ENCODE peak calls at places on chromosome 12, in six cellular contexts. One of them, this sample, is unnamed.

GRCh38 chr12:108622425-108622824 is 11.3 kb downstream of the SELPLG start:
- DNase-seq in keratinocyte: no peak
- DNase-seq in fibroblast of lung: peak; percentile 42
- DNase-seq in H9: peak; percentile 73
- DNase-seq in GM23338: peak; percentile 79
- DNase-seq in astrocyte: no peak
- DNase-seq in this sample: peak; percentile 61

GRCh38 chr12:64256166-64256800 is 34.2 kb upstream of the KICS2 start:
- DNase-seq in keratinocyte: peak; percentile 4
- DNase-seq in fibroblast of lung: peak; percentile 42
- DNase-seq in H9: no peak
- DNase-seq in GM23338: peak; percentile 83
- DNase-seq in astrocyte: peak; percentile 36
- DNase-seq in this sample: peak; percentile 61

GRCh38 chr12:20443216-20443615 is 74.9 kb downstream of the PDE3A start:
- DNase-seq in keratinocyte: no peak
- DNase-seq in fibroblast of lung: no peak
- DNase-seq in H9: no peak
- DNase-seq in GM23338: no peak
- DNase-seq in astrocyte: no peak
- DNase-seq in this sample: no peak

GRCh38 chr12:95100264-95101190 is 27.1 kb upstream of the NR2C1 start:
- DNase-seq in keratinocyte: no peak
- DNase-seq in fibroblast of lung: no peak
- DNase-seq in H9: no peak
- DNase-seq in GM23338: no peak
- DNase-seq in astrocyte: no peak
- DNase-seq in this sample: no peak

GRCh38 chr12:42332301-42332894 is 6.4 kb downstream of the PPHLN1 start:
- DNase-seq in keratinocyte: no peak
- DNase-seq in fibroblast of lung: peak; percentile 33
- DNase-seq in H9: no peak
- DNase-seq in GM23338: peak; percentile 40
- DNase-seq in astrocyte: peak; percentile 11
- DNase-seq in this sample: peak; percentile 58

GRCh38 chr12:114316076-114316475 is 89.9 kb downstream of the TBX5 start:
- DNase-seq in keratinocyte: peak; percentile 4
- DNase-seq in fibroblast of lung: peak; percentile 90
- DNase-seq in H9: no peak
- DNase-seq in GM23338: peak; percentile 15
- DNase-seq in astrocyte: peak; percentile 85
- DNase-seq in this sample: no peak

GRCh38 chr12:96383991-96384390 is 16.2 kb downstream of the CDK17 start:
- DNase-seq in keratinocyte: no peak
- DNase-seq in fibroblast of lung: peak; percentile 88
- DNase-seq in H9: no peak
- DNase-seq in GM23338: no peak
- DNase-seq in astrocyte: peak; percentile 87
- DNase-seq in this sample: no peak

GRCh38 chr12:121786441-121786825 is 7.1 kb downstream of the RHOF start:
- DNase-seq in keratinocyte: peak; percentile 99
- DNase-seq in fibroblast of lung: peak; percentile 89
- DNase-seq in H9: no peak
- DNase-seq in GM23338: no peak
- DNase-seq in astrocyte: peak; percentile 82
- DNase-seq in this sample: no peak

GRCh38 chr12:27595231-27595642 is 71.2 kb downstream of the PPFIBP1 start:
- DNase-seq in keratinocyte: no peak
- DNase-seq in fibroblast of lung: peak; percentile 87
- DNase-seq in H9: no peak
- DNase-seq in GM23338: peak; percentile 72
- DNase-seq in astrocyte: peak; percentile 86
- DNase-seq in this sample: no peak

GRCh38 chr12:107610030-107610859 is 75.4 kb upstream of the PWP1 start:
- DNase-seq in keratinocyte: no peak
- DNase-seq in fibroblast of lung: peak; percentile 38
- DNase-seq in H9: peak; percentile 85
- DNase-seq in GM23338: peak; percentile 83
- DNase-seq in astrocyte: peak; percentile 13
- DNase-seq in this sample: peak; percentile 38

GRCh38 chr12:103801709-103802585 is 39.1 kb downstream of the NT5DC3 start:
- DNase-seq in keratinocyte: peak; percentile 84
- DNase-seq in fibroblast of lung: peak; percentile 96
- DNase-seq in H9: no peak
- DNase-seq in GM23338: no peak
- DNase-seq in astrocyte: peak; percentile 93
- DNase-seq in this sample: no peak

GRCh38 chr12:18690653-18691052 is 47.2 kb downstream of the PLCZ1 start:
- DNase-seq in keratinocyte: peak; percentile 96
- DNase-seq in fibroblast of lung: peak; percentile 92
- DNase-seq in H9: no peak
- DNase-seq in GM23338: no peak
- DNase-seq in astrocyte: peak; percentile 89
- DNase-seq in this sample: no peak

GRCh38 chr12:108629824-108630476 is 3.7 kb downstream of the SELPLG start:
- DNase-seq in keratinocyte: peak; percentile 66
- DNase-seq in fibroblast of lung: peak; percentile 90
- DNase-seq in H9: no peak
- DNase-seq in GM23338: no peak
- DNase-seq in astrocyte: peak; percentile 85
- DNase-seq in this sample: no peak

GRCh38 chr12:124191024-124191359 is 103.9 kb upstream of the RFLNA start:
- DNase-seq in keratinocyte: no peak
- DNase-seq in fibroblast of lung: peak; percentile 20
- DNase-seq in H9: no peak
- DNase-seq in GM23338: peak; percentile 54
- DNase-seq in astrocyte: no peak
- DNase-seq in this sample: peak; percentile 19

GRCh38 chr12:50187084-50187900 is 20.1 kb upstream of the CERS5 start:
- DNase-seq in keratinocyte: no peak
- DNase-seq in fibroblast of lung: peak; percentile 95
- DNase-seq in H9: no peak
- DNase-seq in GM23338: no peak
- DNase-seq in astrocyte: peak; percentile 95
- DNase-seq in this sample: no peak

GRCh38 chr12:6978188-6978986 is 7.7 kb downstream of the EMG1 start:
- DNase-seq in keratinocyte: no peak
- DNase-seq in fibroblast of lung: no peak
- DNase-seq in H9: no peak
- DNase-seq in GM23338: no peak
- DNase-seq in astrocyte: no peak
- DNase-seq in this sample: no peak

GRCh38 chr12:41100572-41100971 is 87.5 kb upstream of the PDZRN4 start:
- DNase-seq in keratinocyte: no peak
- DNase-seq in fibroblast of lung: no peak
- DNase-seq in H9: no peak
- DNase-seq in GM23338: no peak
- DNase-seq in astrocyte: no peak
- DNase-seq in this sample: no peak

GRCh38 chr12:49093746-49094103 is 876 bp downstream of the DHH start:
- DNase-seq in keratinocyte: no peak
- DNase-seq in fibroblast of lung: no peak
- DNase-seq in H9: peak; percentile 48
- DNase-seq in GM23338: peak; percentile 38
- DNase-seq in astrocyte: no peak
- DNase-seq in this sample: no peak
- H2AFZ ChIP-seq in keratinocyte: no peak overlapping the region
- H2AFZ ChIP-seq in fibroblast of lung: no peak overlapping the region
- H2AFZ ChIP-seq in H9: no peak overlapping the region
- H2AFZ ChIP-seq in GM23338: peak overlapping the region; percentile 59
- H2AFZ ChIP-seq in astrocyte: no peak overlapping the region
- H2AFZ ChIP-seq in this sample: no peak overlapping the region

GRCh38 chr12:106000376-106001104 is 138.2 kb downstream of the NUAK1 start:
- DNase-seq in keratinocyte: no peak
- DNase-seq in fibroblast of lung: peak; percentile 34
- DNase-seq in H9: no peak
- DNase-seq in GM23338: no peak
- DNase-seq in astrocyte: no peak
- DNase-seq in this sample: no peak
- H3K4me2 ChIP-seq in keratinocyte: no peak overlapping the region
- H3K4me2 ChIP-seq in fibroblast of lung: no peak overlapping the region
- H3K4me2 ChIP-seq in H9: no peak overlapping the region
- H3K4me2 ChIP-seq in GM23338: no peak overlapping the region
- H3K4me2 ChIP-seq in astrocyte: no peak overlapping the region
- H3K4me2 ChIP-seq in this sample: no peak overlapping the region

GRCh38 chr12:21989819-21990412 is 48.7 kb upstream of the ABCC9 start:
- DNase-seq in keratinocyte: no peak
- DNase-seq in fibroblast of lung: peak; percentile 25
- DNase-seq in H9: no peak
- DNase-seq in GM23338: peak; percentile 25
- DNase-seq in astrocyte: peak; percentile 8
- DNase-seq in this sample: peak; percentile 14
- TF ChIP-seq CTCF in keratinocyte: peak; percentile 42
- TF ChIP-seq CTCF in fibroblast of lung: peak; percentile 64
- TF ChIP-seq CTCF in H9: peak; percentile 70
- TF ChIP-seq CTCF in GM23338: peak; percentile 74
- TF ChIP-seq CTCF in astrocyte: peak; percentile 58
- TF ChIP-seq CTCF in this sample: peak; percentile 78

DNA sequence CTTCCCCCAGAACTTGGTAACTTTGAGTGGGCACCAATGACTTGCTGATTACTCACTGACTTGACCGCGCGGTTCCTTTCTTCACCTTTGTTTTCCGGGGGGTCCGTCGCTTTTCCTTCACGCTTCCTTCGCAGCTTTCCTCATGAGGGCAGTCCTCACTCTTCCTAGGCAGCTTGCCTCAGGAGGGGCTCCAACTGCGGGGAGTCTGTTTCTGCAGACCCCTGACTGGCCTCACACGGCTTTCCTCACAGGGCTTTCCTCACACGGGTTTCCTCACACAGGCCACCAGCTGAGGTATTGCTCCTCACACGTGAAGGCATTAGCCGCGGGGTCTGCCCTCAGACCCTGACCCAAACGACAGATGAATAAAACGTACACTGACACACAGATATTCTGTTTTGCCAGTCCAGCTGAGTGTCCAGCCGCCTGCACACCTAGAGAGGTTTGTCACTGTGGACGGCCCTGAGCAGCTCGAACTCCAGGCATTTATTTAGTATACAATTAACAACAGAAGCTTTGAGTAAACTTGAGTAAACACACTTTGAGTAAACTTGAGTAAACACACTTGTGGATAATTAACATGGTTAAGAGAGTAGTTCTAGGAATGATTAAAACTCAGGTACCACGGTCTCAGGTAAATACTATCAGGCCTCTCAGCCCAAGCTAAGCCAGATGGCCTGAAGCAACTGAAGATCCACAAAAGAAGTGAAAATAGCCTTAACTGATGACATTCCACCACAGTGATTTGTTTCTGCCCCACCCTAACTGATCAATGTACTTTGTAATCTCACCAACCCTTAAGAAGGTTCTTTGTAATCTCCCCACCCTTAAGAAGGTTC is 16.1 kb upstream of the LYZ start:
- DNase-seq in keratinocyte: peak; percentile 4
- DNase-seq in fibroblast of lung: no peak
- DNase-seq in H9: no peak
- DNase-seq in GM23338: no peak
- DNase-seq in astrocyte: no peak
- DNase-seq in this sample: no peak
- H2AFZ ChIP-seq in keratinocyte: peak overlapping the region; percentile 85
- H2AFZ ChIP-seq in fibroblast of lung: no peak overlapping the region
- H2AFZ ChIP-seq in H9: no peak overlapping the region
- H2AFZ ChIP-seq in GM23338: peak overlapping the region; percentile 23
- H2AFZ ChIP-seq in astrocyte: peak overlapping the region; percentile 61
- H2AFZ ChIP-seq in this sample: peak overlapping the region; percentile 98

DNA sequence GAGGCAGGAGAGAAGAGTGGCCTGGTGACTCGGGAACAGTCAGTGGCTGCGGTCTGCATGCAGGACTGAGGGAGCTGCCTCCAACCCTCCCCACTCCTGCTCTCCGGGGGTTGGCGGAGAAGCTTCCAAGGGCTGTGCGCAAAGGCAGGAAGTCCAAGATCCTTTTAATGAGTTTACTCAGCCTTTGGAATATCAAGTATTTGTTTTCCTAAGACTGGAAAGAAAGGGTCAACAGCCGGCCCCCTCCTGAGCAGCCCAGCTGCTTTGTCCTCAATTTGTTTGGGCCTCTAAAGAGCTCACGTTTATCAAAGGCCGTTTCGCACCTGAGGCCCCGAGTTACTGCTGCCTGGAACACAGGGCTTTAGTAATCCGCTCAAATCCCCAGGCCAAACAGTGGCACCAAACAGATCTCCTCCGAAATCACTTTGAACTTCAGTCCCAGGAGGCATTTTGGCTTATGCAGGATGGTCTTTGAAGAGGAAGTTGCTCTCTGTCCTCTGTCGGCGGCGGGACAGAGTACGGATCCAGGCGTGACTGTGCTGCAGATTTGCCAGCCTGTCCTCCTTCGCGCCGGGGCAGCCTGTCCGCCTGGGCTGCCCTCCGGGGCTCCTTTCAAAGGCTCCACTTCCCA is 117.2 kb upstream of the FZD10 start:
- DNase-seq in keratinocyte: no peak
- DNase-seq in fibroblast of lung: no peak
- DNase-seq in H9: peak; percentile 78
- DNase-seq in GM23338: peak; percentile 34
- DNase-seq in astrocyte: no peak
- DNase-seq in this sample: no peak
- H3K4me2 ChIP-seq in keratinocyte: no peak overlapping the region
- H3K4me2 ChIP-seq in fibroblast of lung: no peak overlapping the region
- H3K4me2 ChIP-seq in H9: peak overlapping the region; percentile 48
- H3K4me2 ChIP-seq in GM23338: peak overlapping the region; percentile 57
- H3K4me2 ChIP-seq in astrocyte: no peak overlapping the region
- H3K4me2 ChIP-seq in this sample: no peak overlapping the region

DNA sequence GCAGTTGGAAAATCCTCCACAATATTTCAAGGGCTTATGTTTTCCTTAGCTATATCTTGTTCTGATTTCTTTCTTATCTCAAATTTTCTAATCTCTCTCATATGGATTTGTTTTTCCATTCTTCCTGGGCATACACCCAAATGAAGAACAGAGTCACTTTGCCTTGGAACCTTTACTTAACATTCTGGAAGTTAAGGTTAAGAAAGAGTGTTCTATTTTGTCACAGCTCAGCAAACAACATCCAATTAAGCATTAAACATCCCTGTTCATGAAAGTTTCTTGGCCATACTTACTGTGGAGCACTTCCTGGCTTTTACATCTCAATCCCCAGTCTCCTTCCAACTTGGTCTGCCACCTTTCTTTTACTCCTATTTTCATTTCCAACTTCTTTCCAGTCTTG is 5.3 kb downstream of the NAV3 start:
- DNase-seq in keratinocyte: no peak
- DNase-seq in fibroblast of lung: no peak
- DNase-seq in H9: no peak
- DNase-seq in GM23338: no peak
- DNase-seq in astrocyte: peak; percentile 1
- DNase-seq in this sample: no peak
- TF ChIP-seq CTCF in keratinocyte: no peak
- TF ChIP-seq CTCF in fibroblast of lung: no peak
- TF ChIP-seq CTCF in H9: no peak
- TF ChIP-seq CTCF in GM23338: no peak
- TF ChIP-seq CTCF in astrocyte: no peak
- TF ChIP-seq CTCF in this sample: no peak